ENCODE peak calls at places on chromosomes 1 and 21, in seven cellular contexts. One of them, this sample, is unnamed.

GRCh38 chr1:202227273-202227672 is 33.7 kb downstream of the LGR6 start:
- DNase-seq in NCI-H1105 treated with DMSO at 0.1 percent for 48 hours: no peak
- DNase-seq in upper lobe of left lung: no peak
- DNase-seq in glutamatergic neuron: no peak
- DNase-seq in endothelial cell of umbilical vein: no peak
- DNase-seq in HTR-8/SVneo: no peak
- DNase-seq in T-helper 1 cell: no peak
- DNase-seq in this sample: no peak

GRCh38 chr1:165467706-165468105 is 22.8 kb upstream of the RXRG start:
- DNase-seq in NCI-H1105 treated with DMSO at 0.1 percent for 48 hours: no peak
- DNase-seq in upper lobe of left lung: no peak
- DNase-seq in glutamatergic neuron: no peak
- DNase-seq in endothelial cell of umbilical vein: no peak
- DNase-seq in HTR-8/SVneo: no peak
- DNase-seq in T-helper 1 cell: no peak
- DNase-seq in this sample: no peak

GRCh38 chr1:153944005-153944821 is 2.3 kb downstream of the DENND4B start:
- DNase-seq in NCI-H1105 treated with DMSO at 0.1 percent for 48 hours: no peak
- DNase-seq in upper lobe of left lung: no peak
- DNase-seq in glutamatergic neuron: no peak
- DNase-seq in endothelial cell of umbilical vein: no peak
- DNase-seq in HTR-8/SVneo: no peak
- DNase-seq in T-helper 1 cell: no peak
- DNase-seq in this sample: no peak

GRCh38 chr21:8991968-8992621 is 1529.3 kb upstream of the TPTE start:
- DNase-seq in NCI-H1105 treated with DMSO at 0.1 percent for 48 hours: no peak
- DNase-seq in upper lobe of left lung: no peak
- DNase-seq in glutamatergic neuron: no peak
- DNase-seq in endothelial cell of umbilical vein: no peak
- DNase-seq in HTR-8/SVneo: no peak
- DNase-seq in T-helper 1 cell: no peak
- DNase-seq in this sample: no peak

GRCh38 chr1:203278885-203279406 is 26.4 kb upstream of the BTG2 start:
- DNase-seq in NCI-H1105 treated with DMSO at 0.1 percent for 48 hours: no peak
- DNase-seq in upper lobe of left lung: no peak
- DNase-seq in glutamatergic neuron: no peak
- DNase-seq in endothelial cell of umbilical vein: no peak
- DNase-seq in HTR-8/SVneo: no peak
- DNase-seq in T-helper 1 cell: no peak
- DNase-seq in this sample: no peak

GRCh38 chr1:66624412-66625060 is 90.6 kb downstream of the SGIP1 start:
- DNase-seq in NCI-H1105 treated with DMSO at 0.1 percent for 48 hours: no peak
- DNase-seq in upper lobe of left lung: no peak
- DNase-seq in glutamatergic neuron: no peak
- DNase-seq in endothelial cell of umbilical vein: peak; percentile 74
- DNase-seq in HTR-8/SVneo: peak; percentile 15
- DNase-seq in T-helper 1 cell: no peak
- DNase-seq in this sample: no peak

GRCh38 chr21:29238052-29238966 is 60.4 kb upstream of the BACH1 start:
- DNase-seq in NCI-H1105 treated with DMSO at 0.1 percent for 48 hours: no peak
- DNase-seq in upper lobe of left lung: no peak
- DNase-seq in glutamatergic neuron: no peak
- DNase-seq in endothelial cell of umbilical vein: no peak
- DNase-seq in HTR-8/SVneo: no peak
- DNase-seq in T-helper 1 cell: no peak
- DNase-seq in this sample: no peak

GRCh38 chr21:31630062-31630711 is 29.3 kb upstream of the SOD1 start:
- DNase-seq in NCI-H1105 treated with DMSO at 0.1 percent for 48 hours: peak; percentile 62
- DNase-seq in upper lobe of left lung: peak; percentile 52
- DNase-seq in glutamatergic neuron: no peak
- DNase-seq in endothelial cell of umbilical vein: peak; percentile 96
- DNase-seq in HTR-8/SVneo: peak; percentile 53
- DNase-seq in T-helper 1 cell: no peak
- DNase-seq in this sample: no peak

GRCh38 chr1:33082575-33083112 is 1.7 kb downstream of the AZIN2 start:
- DNase-seq in NCI-H1105 treated with DMSO at 0.1 percent for 48 hours: no peak
- DNase-seq in upper lobe of left lung: no peak
- DNase-seq in glutamatergic neuron: no peak
- DNase-seq in endothelial cell of umbilical vein: no peak
- DNase-seq in HTR-8/SVneo: no peak
- DNase-seq in T-helper 1 cell: no peak
- DNase-seq in this sample: no peak

GRCh38 chr1:26913754-26914619 is at the start of gene NR0B2:
- DNase-seq in NCI-H1105 treated with DMSO at 0.1 percent for 48 hours: peak; percentile 99
- DNase-seq in upper lobe of left lung: peak; percentile 94
- DNase-seq in glutamatergic neuron: no peak
- DNase-seq in endothelial cell of umbilical vein: peak; percentile 12
- DNase-seq in HTR-8/SVneo: no peak
- DNase-seq in T-helper 1 cell: no peak
- DNase-seq in this sample: no peak

GRCh38 chr21:45764792-45765191 is 121.3 kb downstream of the PCBP3 start:
- DNase-seq in NCI-H1105 treated with DMSO at 0.1 percent for 48 hours: no peak
- DNase-seq in upper lobe of left lung: no peak
- DNase-seq in glutamatergic neuron: no peak
- DNase-seq in endothelial cell of umbilical vein: no peak
- DNase-seq in HTR-8/SVneo: no peak
- DNase-seq in T-helper 1 cell: no peak
- DNase-seq in this sample: no peak

GRCh38 chr1:72006092-72006491 is 276.2 kb downstream of the NEGR1 start:
- DNase-seq in NCI-H1105 treated with DMSO at 0.1 percent for 48 hours: no peak
- DNase-seq in upper lobe of left lung: no peak
- DNase-seq in glutamatergic neuron: no peak
- DNase-seq in endothelial cell of umbilical vein: no peak
- DNase-seq in HTR-8/SVneo: no peak
- DNase-seq in T-helper 1 cell: no peak
- DNase-seq in this sample: no peak

GRCh38 chr1:15885701-15886612 is 38.5 kb downstream of the SPEN start:
- DNase-seq in NCI-H1105 treated with DMSO at 0.1 percent for 48 hours: peak; percentile 97
- DNase-seq in upper lobe of left lung: peak; percentile 98
- DNase-seq in glutamatergic neuron: peak; percentile 88
- DNase-seq in endothelial cell of umbilical vein: peak; percentile 97
- DNase-seq in HTR-8/SVneo: peak; percentile 79
- DNase-seq in T-helper 1 cell: no peak
- DNase-seq in this sample: peak; percentile 95

This sample was measured in WTC11.